ENCODE peak calls at places on chromosomes 2 and 18, in nine cellular contexts. K is sigmoid colon, E is breast epithelium, B is spleen, G is stomach, A is transverse colon, R is HCT116, U is suprapubic skin, W is prostate gland. F is an unnamed sample.

GRCh38 chr2:227687189-227687588 is 20.6 kb downstream of the SCYGR5 start:
- DNase-seq in G (no peak), U (no peak), E (no peak), B (no peak), A (no peak), W (no peak), K (no peak), R (no peak), F (no peak)

GRCh38 chr2:37599688-37600525 is 71.5 kb downstream of the CDC42EP3 start:
- DNase-seq in A (peak; percentile 34), W (no peak), G (peak; percentile 48), B (peak; percentile 88), E (no peak), U (no peak), K (no peak), R (no peak), F (no peak)

GRCh38 chr2:205543937-205544702 is 138.2 kb upstream of the NRP2 start:
- DNase-seq in U (no peak), B (no peak), K (no peak), E (no peak), R (no peak), G (no peak), W (no peak), A (no peak), F (no peak)

GRCh38 chr2:81996332-81996731 is 1691.8 kb upstream of the LRRTM1 start:
- DNase-seq in W (no peak), U (no peak), K (no peak), G (no peak), A (no peak), B (no peak), R (no peak), E (no peak), F (no peak)

GRCh38 chr18:56748698-56749268 is 97.6 kb downstream of the WDR7 start:
- DNase-seq in W (no peak), K (no peak), G (no peak), B (no peak), E (no peak), U (no peak), R (peak; percentile 12), A (no peak), F (no peak)

GRCh38 chr2:100244881-100245605 is 77.3 kb downstream of the LONRF2 start:
- DNase-seq in E (no peak), K (no peak), R (no peak), W (no peak), B (peak; percentile 20), A (no peak), G (no peak), U (no peak), F (no peak)

GRCh38 chr2:88554189-88554588 is 73.1 kb downstream of the EIF2AK3 start:
- DNase-seq in K (no peak), R (no peak), B (no peak), W (no peak), E (no peak), G (no peak), U (no peak), A (no peak), F (no peak)

GRCh38 chr2:125516496-125517109 is 1139.4 kb upstream of the GYPC start:
- DNase-seq in A (no peak), U (no peak), R (no peak), B (no peak), G (no peak), E (no peak), W (no peak), K (no peak), F (no peak)

GRCh38 chr2:96123290-96123689 is 6.9 kb upstream of the ADRA2B start:
- DNase-seq in G (no peak), W (no peak), B (no peak), E (no peak), A (no peak), U (no peak), R (no peak), K (no peak), F (no peak)

GRCh38 chr2:96122391-96122790 is 6.0 kb upstream of the ADRA2B start:
- DNase-seq in B (no peak), A (no peak), W (no peak), R (no peak), G (no peak), E (no peak), U (no peak), K (no peak), F (no peak)

GRCh38 chr2:96121414-96121813 is 5.0 kb upstream of the ADRA2B start:
- DNase-seq in W (no peak), B (no peak), A (no peak), G (no peak), E (no peak), R (no peak), K (no peak), U (no peak), F (no peak)

GRCh38 chr2:96123936-96124335 is 7.6 kb upstream of the ADRA2B start:
- DNase-seq in A (no peak), K (no peak), G (no peak), W (no peak), B (no peak), U (no peak), R (no peak), E (no peak), F (no peak)

DNA sequence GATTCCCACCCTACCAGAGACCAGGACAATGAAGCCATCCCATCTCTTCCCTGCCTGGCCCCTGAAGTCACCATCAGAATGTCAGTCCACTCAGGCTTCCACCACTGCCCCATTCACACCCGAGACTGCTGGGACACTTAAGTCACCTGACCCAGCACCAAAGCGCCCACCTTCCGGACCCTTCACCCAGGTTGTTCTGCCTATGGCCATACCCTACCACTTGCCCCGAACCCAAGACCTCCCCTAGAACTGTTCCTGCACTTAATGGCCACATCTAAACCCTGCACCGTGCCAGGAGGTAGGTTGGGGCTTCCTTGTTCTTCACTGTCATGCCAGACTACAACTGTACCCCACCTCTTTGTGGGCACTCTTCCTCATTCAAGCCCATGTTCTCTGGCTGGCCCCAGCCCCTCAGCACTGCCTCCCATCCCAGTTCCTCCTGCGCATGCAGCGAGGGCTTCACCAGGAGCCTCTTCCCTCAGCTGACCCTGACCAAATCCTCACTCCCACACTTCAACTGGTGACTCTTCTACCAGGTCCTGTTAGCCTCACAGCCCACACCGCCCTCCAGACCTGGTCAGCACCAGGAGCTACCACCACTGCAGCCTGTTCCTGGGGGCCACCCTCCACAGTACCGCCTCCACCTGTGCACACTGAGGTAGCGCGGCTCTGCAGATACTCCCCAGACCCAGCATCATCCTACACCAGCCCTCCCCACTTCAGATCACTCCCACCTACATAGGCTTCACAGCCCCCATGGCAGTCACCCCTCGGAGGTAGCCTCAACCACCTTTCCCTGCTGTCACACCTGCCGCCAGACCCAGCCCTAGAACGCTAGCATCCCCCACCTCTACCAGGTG is 8.3 kb upstream of the ADRA2B start:
- DNase-seq in K (no peak), A (no peak), W (no peak), G (no peak), B (no peak), U (no peak), E (no peak), R (no peak), F (no peak)
- TF ChIP-seq POLR2AphosphoS5 in K (no peak), A (no peak), W (no peak), G (no peak), B (no peak), U (no peak), E (no peak), R (no peak), F (no peak)

GRCh38 chr2:34907812-34908211 is 1308.7 kb upstream of the FAM98A start:
- DNase-seq in W (no peak), A (no peak), U (no peak), R (no peak), K (no peak), G (no peak), E (no peak), B (no peak), F (no peak)
- TF ChIP-seq CTCF in W (no peak), A (no peak), U (no peak), R (no peak), K (no peak), G (no peak), E (no peak), B (no peak), F (no peak)

DNA sequence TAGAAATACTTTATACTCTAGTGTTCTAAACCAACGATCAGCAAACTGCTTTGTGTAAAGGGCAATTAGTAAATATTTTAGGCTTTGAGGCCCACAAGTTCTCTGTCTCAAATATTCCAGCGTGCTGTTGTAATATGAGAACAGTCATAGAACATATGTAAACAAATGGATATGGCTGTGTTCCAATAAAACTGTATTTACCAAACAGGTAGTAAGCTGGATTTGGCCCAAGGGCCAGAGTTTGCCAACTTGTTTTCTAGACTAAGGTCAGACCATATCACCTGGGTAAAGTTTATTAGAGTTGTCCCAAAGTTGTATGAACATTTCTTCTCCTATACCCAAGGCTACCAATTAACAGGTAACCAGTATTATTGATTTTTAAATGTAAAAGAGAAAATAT is 303.2 kb upstream of the MC4R start:
- DNase-seq in U (no peak), G (peak; percentile 64), A (no peak), W (no peak), R (no peak), B (no peak), K (no peak), E (no peak), F (no peak)
- TF ChIP-seq POLR2A in U (no peak), G (no peak), A (no peak), W (no peak), R (no peak), B (no peak), K (no peak), E (no peak), F (no peak)

GRCh38 chr2:58427572-58428285 is 186.6 kb upstream of the FANCL start:
- DNase-seq in A (no peak), K (no peak), E (no peak), G (peak; percentile 28), U (no peak), R (no peak), B (no peak), W (no peak), F (no peak)
- TF ChIP-seq POLR2AphosphoS5 in A (no peak), K (no peak), E (no peak), G (no peak), U (no peak), R (no peak), B (no peak), W (no peak), F (no peak)

DNA sequence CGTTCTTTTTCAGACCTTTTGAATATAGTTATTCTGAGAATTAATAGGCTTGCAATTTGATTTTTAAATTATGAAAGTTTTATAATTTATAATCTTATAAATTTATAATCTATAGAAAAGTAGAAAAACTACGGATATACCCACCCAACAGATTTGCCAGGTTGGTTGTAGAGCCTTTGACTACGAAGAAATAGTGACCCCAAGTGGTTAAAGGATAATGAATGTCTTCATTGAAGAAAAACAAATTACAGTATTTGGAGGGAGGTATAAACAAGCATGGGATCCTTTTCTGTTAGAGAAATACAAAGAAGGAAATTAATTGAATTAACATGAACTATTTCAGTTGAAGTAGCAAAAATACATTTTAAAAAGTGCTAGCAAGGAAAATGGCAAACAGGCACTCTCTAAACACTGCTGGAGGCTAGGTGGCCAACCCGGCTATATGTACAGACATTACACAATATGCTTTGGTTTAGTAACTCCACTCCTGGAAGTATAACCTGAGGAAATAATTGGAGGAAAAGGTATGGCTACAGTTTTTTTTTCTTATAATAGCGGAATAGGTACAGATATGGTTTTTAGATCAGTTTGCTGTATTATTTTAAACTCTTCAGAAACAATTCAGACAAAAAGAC is 110.9 kb downstream of the MIB1 start:
- DNase-seq in E (no peak), U (no peak), R (no peak), G (no peak), K (no peak), A (no peak), W (no peak), B (no peak), F (no peak)
- TF ChIP-seq CTCF in E (no peak), U (no peak), R (peak; percentile 19), G (no peak), K (peak; percentile 38), A (peak; percentile 32), W (peak; percentile 31), B (peak; percentile 24), F (peak; percentile 16)